ENCODE peak calls at places on chromosome 14, in nine cellular contexts. U, V, K, T, S, Q, Y, Z and A are unnamed samples.

GRCh38 chr14:103056322-103057027 is 874 bp downstream of the CDC42BPB start:
- DNase-seq in U (peak), V (no peak), K (no peak), T (peak), S (peak), Q (no peak), Y (peak), Z (peak), A (no peak)

GRCh38 chr14:61466249-61466904 is 145.0 kb downstream of the PRKCH start:
- DNase-seq in U (no peak), V (no peak), K (no peak), T (no peak), S (peak), Q (peak), Y (peak), Z (no peak), A (no peak)

GRCh38 chr14:71289536-71289935 is 382.3 kb downstream of the PCNX1 start:
- DNase-seq in U (no peak), V (no peak), K (no peak), T (no peak), S (no peak), Q (no peak), Y (no peak), Z (no peak), A (no peak)

GRCh38 chr14:69501362-69501964 is 16.9 kb downstream of the PLEKHD1 start:
- DNase-seq in U (no peak), V (no peak), K (peak), T (peak), S (no peak), Q (no peak), Y (no peak), Z (no peak), A (no peak)

GRCh38 chr14:91326514-91326832 is 82.0 kb upstream of the GPR68 start:
- DNase-seq in U (no peak), V (no peak), K (no peak), T (no peak), S (no peak), Q (no peak), Y (no peak), Z (no peak), A (no peak)

GRCh38 chr14:34030864-34031263 is 80.0 kb upstream of the EGLN3 start:
- DNase-seq in U (no peak), V (no peak), K (peak), T (peak), S (no peak), Q (no peak), Y (peak), Z (no peak), A (no peak)

GRCh38 chr14:84797326-84797725 is 732.6 kb upstream of the FLRT2 start:
- DNase-seq in U (no peak), V (no peak), K (no peak), T (no peak), S (no peak), Q (no peak), Y (no peak), Z (no peak), A (no peak)

GRCh38 chr14:102532204-102532658 is 22.7 kb upstream of the ANKRD9 start:
- DNase-seq in U (no peak), V (no peak), K (no peak), T (no peak), S (no peak), Q (no peak), Y (no peak), Z (no peak), A (no peak)

GRCh38 chr14:21654215-21654614 is 580 bp downstream of the OR4E2 start:
- DNase-seq in U (no peak), V (no peak), K (no peak), T (no peak), S (no peak), Q (no peak), Y (no peak), Z (no peak), A (no peak)